ENCODE peak calls at places on chromosomes 6 and 20, in nine cellular contexts. K is H7; U is EH; S is activated CD4-positive, alpha-beta T cell treated with anti-CD3 and anti-CD28 coated beads, Interleukin-2, amount 10 ng/mL, durations not matched to agents 7 days and 5 days; Q is PC-3; V is COLO829; N is left ventricle myocardium inferior; Z is T-helper 2 cell; H is AG09309. E is an unnamed sample.

GRCh38 chr6:85360794-85361642 is 88.9 kb upstream of the NT5E start:
- DNase-seq in K (no peak), U (peak; percentile 99), S (no peak), Q (peak; percentile 91), V (peak; percentile 64), N (no peak), Z (no peak), H (peak; percentile 91), E (peak; percentile 89)

GRCh38 chr6:15152720-15153119 is 93.1 kb upstream of the JARID2 start:
- DNase-seq in K (no peak), U (peak; percentile 13), S (no peak), Q (no peak), V (no peak), N (no peak), Z (no peak), H (no peak), E (no peak)

GRCh38 chr6:170175644-170176620 is 114.9 kb downstream of the DLL1 start:
- DNase-seq in K (peak; percentile 72), U (no peak), S (no peak), Q (no peak), V (no peak), N (peak; percentile 12), Z (no peak), H (no peak), E (no peak)

GRCh38 chr6:125789167-125789566 is 1.6 kb upstream of the NCOA7 start:
- DNase-seq in K (no peak), U (no peak), S (no peak), Q (no peak), V (no peak), N (no peak), Z (no peak), H (no peak), E (no peak)

GRCh38 chr20:40692240-40693011 is 3.4 kb upstream of the MAFB start:
- DNase-seq in K (peak; percentile 76), U (no peak), S (no peak), Q (no peak), V (no peak), N (no peak), Z (no peak), H (no peak), E (no peak)

GRCh38 chr6:41073968-41074691 is 1.4 kb downstream of the NFYA start:
- DNase-seq in K (no peak), U (peak; percentile 51), S (no peak), Q (peak; percentile 35), V (peak; percentile 26), N (no peak), Z (peak; percentile 6), H (no peak), E (no peak)

GRCh38 chr6:29946380-29946779 is 4.0 kb downstream of the HLA-A start:
- DNase-seq in K (no peak), U (no peak), S (no peak), Q (no peak), V (no peak), N (no peak), Z (no peak), H (no peak), E (no peak)

GRCh38 chr6:12009180-12009748 is 2.8 kb upstream of the HIVEP1 start:
- DNase-seq in K (no peak), U (no peak), S (no peak), Q (peak; percentile 14), V (no peak), N (no peak), Z (no peak), H (no peak), E (no peak)

GRCh38 chr20:20549699-20550098 is 162.7 kb downstream of the RALGAPA2 start:
- DNase-seq in K (no peak), U (peak; percentile 90), S (no peak), Q (peak; percentile 99), V (no peak), N (no peak), Z (no peak), H (peak; percentile 38), E (no peak)

GRCh38 chr6:149264629-149265028 is 52.9 kb upstream of the TAB2 start:
- DNase-seq in K (no peak), U (no peak), S (peak; percentile 70), Q (no peak), V (no peak), N (no peak), Z (no peak), H (no peak), E (no peak)

GRCh38 chr20:58634121-58634817 is 16.8 kb upstream of the STX16 start:
- DNase-seq in K (no peak), U (peak; percentile 54), S (no peak), Q (no peak), V (peak; percentile 82), N (no peak), Z (no peak), H (no peak), E (no peak)

GRCh38 chr6:99393366-99393697 is 663 bp downstream of the COQ3 start:
- DNase-seq in K (no peak), U (no peak), S (no peak), Q (no peak), V (no peak), N (no peak), Z (no peak), H (no peak), E (no peak)

GRCh38 chr6:104682722-104683643 is 176.7 kb downstream of the HACE1 start:
- DNase-seq in K (peak; percentile 47), U (peak; percentile 51), S (peak; percentile 74), Q (peak; percentile 72), V (peak; percentile 65), N (peak; percentile 38), Z (peak; percentile 41), H (no peak), E (peak; percentile 32)

GRCh38 chr20:44398303-44398702 is 42.8 kb downstream of the HNF4A start:
- DNase-seq in K (peak; percentile 4), U (peak; percentile 53), S (no peak), Q (peak; percentile 93), V (no peak), N (no peak), Z (no peak), H (peak; percentile 40), E (peak; percentile 43)

GRCh38 chr6:14871196-14871595 is 374.7 kb upstream of the JARID2 start:
- DNase-seq in K (no peak), U (no peak), S (no peak), Q (no peak), V (no peak), N (peak; percentile 38), Z (no peak), H (no peak), E (no peak)

GRCh38 chr6:2534406-2535139 is 216.1 kb downstream of the MYLK4 start:
- DNase-seq in K (no peak), U (no peak), S (no peak), Q (no peak), V (no peak), N (no peak), Z (no peak), H (no peak), E (no peak)

GRCh38 chr6:131635384-131636340 is 1.4 kb upstream of the ENPP3 start:
- DNase-seq in K (no peak), U (no peak), S (no peak), Q (no peak), V (no peak), N (no peak), Z (no peak), H (no peak), E (no peak)

GRCh38 chr6:150252714-150253444 is 110.0 kb downstream of the PPP1R14C start:
- DNase-seq in K (no peak), U (peak; percentile 49), S (no peak), Q (peak; percentile 42), V (peak; percentile 37), N (no peak), Z (no peak), H (no peak), E (no peak)

GRCh38 chr6:112951829-112952228 is 604.7 kb downstream of the RFPL4B start:
- DNase-seq in K (no peak), U (no peak), S (no peak), Q (peak; percentile 34), V (no peak), N (no peak), Z (no peak), H (no peak), E (no peak)

GRCh38 chr20:32473231-32474008 is 111.7 kb downstream of the NOL4L start:
- DNase-seq in K (peak; percentile 70), U (no peak), S (no peak), Q (no peak), V (no peak), N (no peak), Z (no peak), H (no peak), E (no peak)

GRCh38 chr20:45857114-45857835 is at the start of the genes ACOT8 and ZSWIM3:
- DNase-seq in K (peak; percentile 100), U (peak; percentile 100), S (peak; percentile 99), Q (peak; percentile 100), V (peak; percentile 100), N (peak; percentile 90), Z (peak; percentile 96), H (peak; percentile 100), E (peak; percentile 99)

GRCh38 chr6:30766461-30767157 is 22.3 kb upstream of the IER3 start:
- DNase-seq in K (no peak), U (no peak), S (no peak), Q (no peak), V (peak; percentile 56), N (no peak), Z (no peak), H (no peak), E (no peak)

GRCh38 chr6:31822038-31822821 is 5.3 kb upstream of the HSPA1B start:
- DNase-seq in K (peak; percentile 90), U (peak; percentile 92), S (peak; percentile 59), Q (peak; percentile 92), V (no peak), N (peak; percentile 84), Z (peak; percentile 56), H (peak; percentile 48), E (peak; percentile 79)

GRCh38 chr6:79605061-79605460 is 26.1 kb upstream of the SH3BGRL2 start:
- DNase-seq in K (no peak), U (no peak), S (no peak), Q (no peak), V (no peak), N (no peak), Z (no peak), H (no peak), E (no peak)

GRCh38 chr6:143694560-143694959 is 16.8 kb downstream of the PHACTR2 start:
- DNase-seq in K (no peak), U (no peak), S (no peak), Q (peak; percentile 61), V (no peak), N (no peak), Z (no peak), H (no peak), E (no peak)

GRCh38 chr20:13401596-13401995 is 180.5 kb downstream of the ISM1 start:
- DNase-seq in K (no peak), U (peak; percentile 61), S (no peak), Q (peak; percentile 44), V (peak; percentile 50), N (no peak), Z (no peak), H (no peak), E (no peak)

E was measured in MG63.